ENCODE peak calls at places on chromosomes 12 and 14, in five cellular contexts. F, C, D, N and W are unnamed samples.

GRCh38 chr12:120350576-120351350 is 18.2 kb downstream of the MSI1 start:
- DNase-seq in D (no peak), C (no peak), F (no peak), N (no peak), W (no peak)

GRCh38 chr12:88650715-88651114 is 70.4 kb upstream of the KITLG start:
- DNase-seq in D (no peak), N (no peak), F (no peak), C (no peak), W (no peak)

GRCh38 chr14:64952598-64953309 is 10.2 kb upstream of the GPX2 start:
- DNase-seq in N (no peak), D (peak; percentile 82), F (no peak), C (no peak), W (no peak)

GRCh38 chr12:6869049-6870021 is 2.0 kb downstream of the TPI1 start:
- DNase-seq in F (peak; percentile 76), D (peak; percentile 75), C (peak; percentile 71), N (peak; percentile 76), W (peak; percentile 76)

GRCh38 chr14:102822311-102822863 is 45.1 kb downstream of the TRAF3 start:
- DNase-seq in C (no peak), N (no peak), D (no peak), F (no peak), W (no peak)

GRCh38 chr14:99854831-99855230 is 61.6 kb downstream of the EML1 start:
- DNase-seq in N (no peak), D (no peak), F (no peak), C (no peak), W (no peak)

GRCh38 chr14:71355324-71356201 is 448.3 kb downstream of the PCNX1 start:
- DNase-seq in N (no peak), D (peak; percentile 40), C (no peak), F (peak; percentile 4), W (no peak)

GRCh38 chr14:87108726-87109125 is 884.3 kb downstream of the GALC start:
- DNase-seq in F (no peak), C (no peak), D (no peak), N (no peak), W (no peak)

GRCh38 chr14:39050389-39050788 is 52.6 kb downstream of the SEC23A start:
- DNase-seq in C (peak; percentile 64), N (no peak), F (no peak), D (peak; percentile 18), W (no peak)

GRCh38 chr14:58712357-58712756 is 74.6 kb downstream of the DACT1 start:
- DNase-seq in C (no peak), N (no peak), D (no peak), F (no peak), W (no peak)

GRCh38 chr12:82627799-82628198 is 58.9 kb upstream of the TMTC2 start:
- DNase-seq in C (no peak), F (no peak), N (no peak), D (peak; percentile 21), W (no peak)

GRCh38 chr14:81169711-81170103 is 51.1 kb downstream of the GTF2A1 start:
- DNase-seq in N (no peak), D (peak; percentile 24), F (no peak), C (no peak), W (no peak)

GRCh38 chr12:103814436-103814835 is 26.6 kb downstream of the NT5DC3 start:
- DNase-seq in N (no peak), C (no peak), D (no peak), F (no peak), W (no peak)